ENCODE peak calls at places on chromosomes 6 and 20, in eight cellular contexts. Q is B cell, I is AG09319, R is H9, D is lower leg skin, S is pancreas, Y is AG09309, C is RWPE1. G is an unnamed sample.

GRCh38 chr6:4291453-4292403 is 156.4 kb upstream of the ECI2 start:
- DNase-seq in R (no peak), S (no peak), Y (no peak), D (no peak), Q (no peak), I (no peak), C (no peak), G (no peak)

GRCh38 chr6:30272032-30272431 is 54.7 kb upstream of the TRIM39 start:
- DNase-seq in D (no peak), I (no peak), C (no peak), Q (no peak), R (no peak), Y (no peak), S (no peak), G (no peak)

GRCh38 chr6:13278184-13278583 is 50.2 kb downstream of the TBC1D7 start:
- DNase-seq in D (no peak), Y (no peak), C (no peak), S (no peak), R (peak), I (no peak), Q (peak), G (no peak)

GRCh38 chr6:42162384-42162783 is 10.8 kb upstream of the GUCA1A start:
- DNase-seq in Y (no peak), S (no peak), C (no peak), D (no peak), R (peak), Q (no peak), I (no peak), G (no peak)

GRCh38 chr6:33080127-33081089 is 4.6 kb downstream of the HLA-DPB1 start:
- DNase-seq in S (peak), Y (no peak), R (peak), I (no peak), Q (no peak), D (peak), C (no peak), G (no peak)

GRCh38 chr6:139638179-139638872 is 263.9 kb upstream of the CITED2 start:
- DNase-seq in Q (no peak), C (no peak), Y (no peak), S (no peak), I (no peak), D (no peak), R (no peak), G (no peak)

GRCh38 chr6:89146748-89147715 is 1.2 kb downstream of the PM20D2 start:
- DNase-seq in R (peak), Y (no peak), Q (no peak), S (no peak), D (no peak), C (peak), I (no peak), G (no peak)

GRCh38 chr6:37244430-37245310 is 12.9 kb upstream of the TBC1D22B start:
- DNase-seq in D (peak), R (no peak), Q (no peak), Y (peak), I (peak), S (peak), C (peak), G (no peak)

GRCh38 chr20:1357921-1358671 is 29.2 kb upstream of the SDCBP2 start:
- DNase-seq in Q (no peak), Y (no peak), C (no peak), D (peak), I (no peak), R (no peak), S (no peak), G (no peak)

DNA sequence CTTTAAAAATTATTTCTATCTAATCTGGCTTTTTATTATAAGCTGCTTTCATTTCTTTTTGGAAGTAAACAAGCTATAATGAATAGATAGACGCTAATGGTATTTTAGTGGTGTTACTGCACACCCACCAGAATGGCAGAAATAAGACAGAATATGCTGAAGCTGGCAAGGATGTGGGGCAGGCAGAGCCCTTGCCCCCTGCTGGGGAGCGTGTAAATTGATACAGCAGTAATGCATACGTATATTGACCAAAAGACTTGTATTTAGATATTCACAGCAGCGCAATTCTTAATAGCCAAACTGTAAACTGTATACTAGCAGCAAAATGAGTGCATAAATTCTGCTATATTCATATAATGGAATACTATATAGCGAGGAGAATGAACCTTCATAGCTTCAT is 35.3 kb downstream of the TMEM181 start:
- DNase-seq in Y (no peak), S (no peak), Q (peak), D (no peak), R (no peak), C (peak), I (no peak), G (no peak)
- TF ChIP-seq CTCF in Y (peak), S (no peak), Q (peak), D (no peak), R (no peak), C (no peak), I (peak), G (peak)

DNA sequence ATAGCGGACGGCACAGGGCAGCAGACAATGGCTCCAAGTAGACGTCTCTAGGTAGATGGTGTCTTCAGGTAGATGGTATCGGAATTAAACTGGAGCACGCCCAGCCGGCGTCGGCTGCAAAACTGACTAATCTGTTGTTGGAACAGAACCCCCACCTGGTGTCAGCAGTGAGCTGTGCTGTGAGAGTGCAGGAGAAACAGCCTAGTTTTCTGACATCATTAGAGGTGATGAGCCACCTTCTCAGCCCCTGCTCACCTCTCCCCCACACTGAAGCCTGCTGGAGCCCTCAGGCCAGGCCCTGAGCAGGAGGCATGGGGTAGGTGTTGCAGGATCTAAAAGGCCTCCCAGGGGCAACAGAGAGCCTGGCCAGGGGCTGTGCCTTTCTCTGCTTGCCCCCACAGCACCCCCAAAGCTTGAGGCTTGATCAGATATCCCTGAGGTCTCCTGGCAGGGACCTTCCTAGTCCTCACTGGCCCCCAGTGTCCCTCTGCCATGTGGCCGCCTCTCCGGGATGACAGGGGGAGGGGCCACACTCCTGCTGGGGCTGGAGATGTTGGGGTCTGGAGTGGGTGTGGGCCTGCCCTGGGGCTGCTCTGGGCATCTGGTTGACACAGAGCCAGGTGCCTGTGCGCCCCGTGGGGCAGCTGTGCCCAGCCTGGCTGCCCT is 6.9 kb upstream of the HELZ2 start:
- DNase-seq in R (peak), Q (peak), C (peak), D (no peak), I (no peak), Y (peak), S (peak), G (no peak)
- TF ChIP-seq CTCF in R (peak), Q (peak), C (peak), D (no peak), I (peak), Y (peak), S (no peak), G (peak)

DNA sequence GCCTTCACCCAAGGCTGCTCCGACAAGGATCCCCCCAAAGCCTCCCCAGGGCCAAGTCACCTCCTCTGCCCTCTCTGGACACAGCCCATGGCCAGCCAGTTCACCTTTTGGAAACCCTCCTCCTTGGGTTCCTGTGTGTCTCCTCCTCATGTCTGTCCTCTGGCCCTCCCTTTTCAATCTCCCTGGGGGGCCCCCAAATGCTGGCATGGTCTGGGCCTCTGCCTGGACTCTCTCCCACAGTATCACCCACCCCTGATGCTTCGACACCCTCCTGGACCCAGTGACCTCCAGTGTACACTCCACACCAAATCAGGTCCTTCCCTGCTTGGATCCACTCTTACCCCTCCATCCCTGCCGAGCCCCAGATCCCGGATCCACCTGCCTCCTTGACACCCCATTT is 46.7 kb upstream of the NNAT start:
- DNase-seq in D (peak), C (no peak), Y (no peak), Q (no peak), I (no peak), R (no peak), S (no peak), G (no peak)
- TF ChIP-seq CTCF in D (no peak), C (no peak), Y (no peak), Q (no peak), I (no peak), R (no peak), S (no peak), G (no peak)

GRCh38 chr6:138258991-138259390 is 40.7 kb upstream of the PBOV1 start:
- DNase-seq in D (no peak), S (no peak), C (no peak), Y (no peak), Q (no peak), R (no peak), I (no peak), G (no peak)

GRCh38 chr6:138264372-138264880 is 46.1 kb upstream of the PBOV1 start:
- DNase-seq in C (no peak), R (no peak), Y (no peak), Q (no peak), D (no peak), I (no peak), S (no peak), G (no peak)

GRCh38 chr6:138266095-138266494 is 47.8 kb upstream of the PBOV1 start:
- DNase-seq in I (no peak), C (no peak), S (no peak), Q (no peak), Y (no peak), R (no peak), D (no peak), G (no peak)

GRCh38 chr6:138267971-138268895 is 49.9 kb upstream of the PBOV1 start:
- DNase-seq in S (no peak), Q (no peak), C (no peak), R (no peak), D (no peak), Y (no peak), I (no peak), G (no peak)

GRCh38 chr6:138263963-138264362 is 45.7 kb upstream of the PBOV1 start:
- DNase-seq in Y (no peak), S (no peak), R (no peak), I (no peak), D (no peak), C (no peak), Q (no peak), G (no peak)
- TF ChIP-seq CTCF in Y (no peak), S (no peak), R (no peak), I (no peak), D (no peak), C (no peak), Q (no peak), G (no peak)

GRCh38 chr6:69771158-69771906 is 25.5 kb downstream of the LMBRD1 start:
- DNase-seq in S (no peak), C (no peak), D (no peak), Q (no peak), I (no peak), R (no peak), Y (no peak), G (no peak)

GRCh38 chr6:69763763-69764162 is 33.0 kb downstream of the LMBRD1 start:
- DNase-seq in I (no peak), Y (no peak), R (no peak), S (no peak), C (no peak), D (no peak), Q (no peak), G (no peak)

DNA sequence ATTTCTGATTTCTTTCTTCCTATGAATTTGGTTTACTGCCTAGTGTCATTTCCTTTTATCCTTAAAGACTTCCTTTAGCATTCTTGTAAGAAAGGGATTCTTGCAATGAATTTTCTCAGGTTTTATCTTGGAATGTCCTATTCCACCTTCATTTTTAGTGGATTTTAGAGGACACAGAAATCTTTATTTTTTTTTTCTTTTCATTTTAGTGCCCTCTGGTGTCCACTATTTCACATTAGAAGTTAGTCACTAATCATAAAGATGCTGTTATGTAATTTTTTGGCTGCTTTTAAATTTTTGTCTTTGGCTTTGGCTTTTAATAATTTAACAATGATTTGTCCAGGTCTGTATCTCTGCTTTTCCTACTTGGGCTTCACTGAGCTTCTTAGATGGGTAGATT is 28.1 kb downstream of the LMBRD1 start:
- DNase-seq in Q (no peak), R (no peak), S (no peak), I (no peak), Y (no peak), D (no peak), C (no peak), G (no peak)
- TF ChIP-seq CTCF in Q (no peak), R (peak), S (no peak), I (peak), Y (no peak), D (no peak), C (no peak), G (peak)

DNA sequence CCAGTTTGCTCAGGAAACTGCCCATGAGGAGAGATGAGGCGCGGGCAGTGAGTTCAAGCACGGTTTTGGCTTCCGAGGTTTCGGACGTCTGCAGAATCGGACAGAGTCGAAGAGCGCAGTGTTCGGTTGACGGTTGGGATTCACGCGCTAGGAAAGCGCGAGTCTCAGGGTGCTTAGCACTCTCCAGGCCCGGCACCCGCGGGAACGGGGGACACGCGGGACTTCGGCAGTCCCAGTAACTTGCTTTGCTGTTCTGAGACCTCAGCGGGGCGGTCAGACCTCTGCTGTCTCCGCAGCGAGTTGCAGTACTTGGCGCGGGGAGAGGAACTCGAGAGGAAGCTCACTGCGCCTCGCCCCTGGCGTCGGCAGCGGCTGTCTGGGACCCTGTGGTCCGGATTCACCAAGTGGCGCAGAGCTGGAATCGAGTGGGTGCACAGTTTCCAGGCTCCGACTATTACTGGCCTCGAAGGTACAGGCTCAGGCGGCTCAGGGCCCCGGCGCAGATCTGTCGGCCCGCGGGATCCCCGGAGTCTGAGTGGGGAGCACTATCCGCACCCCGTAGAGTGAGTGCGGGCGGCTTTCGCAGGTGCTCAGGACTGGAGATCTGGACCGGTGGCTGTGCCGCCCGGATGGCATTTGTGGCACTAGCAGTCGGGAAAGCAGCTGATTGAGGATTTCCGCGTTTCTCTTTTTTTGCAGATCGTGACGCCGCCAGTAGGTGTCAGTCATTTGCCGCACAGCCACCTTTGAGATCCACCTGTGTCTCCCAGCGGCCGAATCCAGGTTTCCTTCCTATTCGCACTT is at the start of gene POM121L2:
- DNase-seq in Q (peak), S (peak), R (peak), C (peak), D (no peak), I (no peak), Y (no peak), G (peak)
- TF ChIP-seq CTCF in Q (peak), S (peak), R (peak), C (peak), D (no peak), I (peak), Y (peak), G (peak)

GRCh38 chr6:31922942-31923341 is 4.6 kb upstream of the C2 start:
- DNase-seq in Y (no peak), Q (peak), I (no peak), C (no peak), R (no peak), S (no peak), D (no peak), G (no peak)
- TF ChIP-seq CTCF in Y (no peak), Q (no peak), I (peak), C (no peak), R (peak), S (no peak), D (no peak), G (no peak)